ENCODE peak calls at places on chromosomes 16 and 17, in nine cellular contexts. B is GM19239; O is heart right ventricle; V is AG08396; H is ACHN; E is GM03348; N is HTR-8/SVneo; I is stimulated activated CD8-positive, alpha-beta memory T cell treated with anti-CD3 and anti-CD28 coated beads, Interleukin-2, amount 100 ng/mL, for 48 hours; J is left ventricle myocardium superior. Z is an unnamed sample.

GRCh38 chr17:34726536-34727384 is 147.4 kb downstream of the TMEM132E start:
- DNase-seq in B (no peak), O (no peak), V (no peak), H (no peak), E (no peak), N (no peak), I (no peak), J (no peak), Z (no peak)

GRCh38 chr16:30430428-30430970 is 669 bp upstream of the DCTPP1 start:
- DNase-seq in B (no peak), O (no peak), V (no peak), H (no peak), E (no peak), N (no peak), I (no peak), J (peak; percentile 35), Z (peak; percentile 33)

GRCh38 chr17:20797292-20797691 is 217.8 kb downstream of the CDRT15L2 start:
- DNase-seq in B (no peak), O (no peak), V (no peak), H (no peak), E (no peak), N (no peak), I (no peak), J (no peak), Z (no peak)

GRCh38 chr17:57478433-57478832 is 222.1 kb downstream of the MSI2 start:
- DNase-seq in B (no peak), O (peak; percentile 85), V (no peak), H (no peak), E (no peak), N (no peak), I (no peak), J (no peak), Z (no peak)

GRCh38 chr16:30753596-30753995 is 5.4 kb downstream of the PHKG2 start:
- DNase-seq in B (no peak), O (no peak), V (no peak), H (no peak), E (no peak), N (no peak), I (no peak), J (no peak), Z (no peak)

GRCh38 chr17:17027442-17028058 is 14.7 kb upstream of the MPRIP start:
- DNase-seq in B (no peak), O (no peak), V (no peak), H (no peak), E (no peak), N (no peak), I (no peak), J (no peak), Z (no peak)

GRCh38 chr17:73338050-73338491 is 26.3 kb upstream of the CDC42EP4 start:
- DNase-seq in B (no peak), O (no peak), V (peak; percentile 41), H (no peak), E (peak; percentile 41), N (no peak), I (no peak), J (no peak), Z (no peak)

GRCh38 chr16:25988089-25988488 is 296.3 kb downstream of the HS3ST4 start:
- DNase-seq in B (no peak), O (no peak), V (no peak), H (no peak), E (no peak), N (no peak), I (no peak), J (no peak), Z (no peak)

GRCh38 chr17:9371019-9371418 is 204.6 kb downstream of the STX8 start:
- DNase-seq in B (no peak), O (peak; percentile 31), V (peak; percentile 10), H (peak; percentile 67), E (peak; percentile 65), N (no peak), I (no peak), J (no peak), Z (no peak)

GRCh38 chr16:85369741-85370528 is 243.2 kb upstream of the GSE1 start:
- DNase-seq in B (peak; percentile 75), O (peak; percentile 32), V (peak; percentile 86), H (peak; percentile 53), E (peak; percentile 89), N (peak; percentile 79), I (peak; percentile 27), J (peak; percentile 70), Z (peak; percentile 51)

GRCh38 chr17:81522491-81523125 is 5.6 kb upstream of the FSCN2 start:
- DNase-seq in B (no peak), O (no peak), V (no peak), H (no peak), E (no peak), N (no peak), I (no peak), J (peak; percentile 12), Z (no peak)

Z was measured in upper lobe of left lung.